ENCODE peak calls at places on chromosomes 2 and 18, in five cellular contexts. M, J, W, H and F are unnamed samples.

GRCh38 chr2:134372141-134372540 is 118.3 kb downstream of the MGAT5 start:
- DNase-seq in W (no peak), J (no peak), M (no peak), H (no peak), F (no peak)

GRCh38 chr2:226153553-226153952 is 646.1 kb downstream of the IRS1 start:
- DNase-seq in H (no peak), J (no peak), M (no peak), W (no peak), F (no peak)

GRCh38 chr2:219461061-219461514 is 26.4 kb downstream of the SPEG start:
- DNase-seq in J (no peak), M (no peak), H (peak), W (no peak), F (no peak)

GRCh38 chr2:13768274-13768673 is 864.2 kb upstream of the LRATD1 start:
- DNase-seq in W (no peak), H (no peak), M (no peak), J (no peak), F (no peak)

GRCh38 chr2:240155080-240156025 is 14.9 kb upstream of the OTOS start:
- DNase-seq in W (no peak), M (no peak), J (no peak), H (no peak), F (no peak)

GRCh38 chr2:186696337-186696736 is 2.5 kb downstream of the FAM171B start:
- DNase-seq in W (no peak), M (no peak), H (no peak), J (no peak), F (no peak)

GRCh38 chr2:98460573-98461560 is 16.2 kb downstream of the INPP4A start:
- DNase-seq in H (no peak), W (no peak), M (no peak), J (no peak), F (peak)

GRCh38 chr2:119841550-119841949 is 81.8 kb downstream of the PTPN4 start:
- DNase-seq in M (no peak), H (no peak), J (peak), W (no peak), F (no peak)

GRCh38 chr2:164937864-164938401 is 17.4 kb downstream of the SLC38A11 start:
- DNase-seq in H (no peak), M (no peak), J (peak), W (no peak), F (no peak)

GRCh38 chr2:94960751-94961150 is 64.8 kb upstream of the MAL start:
- DNase-seq in J (no peak), M (no peak), W (no peak), H (no peak), F (no peak)

GRCh38 chr2:94964193-94964592 is 61.3 kb upstream of the MAL start:
- DNase-seq in J (no peak), M (no peak), W (no peak), H (no peak), F (no peak)

GRCh38 chr2:94970353-94970752 is 55.2 kb upstream of the MAL start:
- DNase-seq in J (no peak), M (no peak), W (no peak), H (no peak), F (no peak)

GRCh38 chr2:94966689-94967088 is 58.8 kb upstream of the MAL start:
- DNase-seq in H (no peak), J (no peak), W (no peak), M (no peak), F (no peak)
- TF ChIP-seq EZH2 in H (no peak), J (no peak), W (no peak), M (no peak), F (no peak)

GRCh38 chr2:43106767-43107527 is 119.5 kb downstream of the ZFP36L2 start:
- DNase-seq in W (no peak), J (no peak), H (no peak), M (no peak), F (peak)

GRCh38 chr2:43112155-43112554 is 114.3 kb downstream of the ZFP36L2 start:
- DNase-seq in J (no peak), W (no peak), H (no peak), M (no peak), F (no peak)

GRCh38 chr2:43107679-43108078 is 118.7 kb downstream of the ZFP36L2 start:
- DNase-seq in H (no peak), J (no peak), M (no peak), W (no peak), F (no peak)

GRCh38 chr2:43110442-43110871 is 115.9 kb downstream of the ZFP36L2 start:
- DNase-seq in J (peak), W (no peak), H (no peak), M (no peak), F (no peak)

GRCh38 chr2:43109261-43109743 is 117.1 kb downstream of the ZFP36L2 start:
- DNase-seq in W (no peak), J (no peak), H (no peak), M (no peak), F (no peak)
- TF ChIP-seq JUND in W (no peak), J (no peak), H (no peak), M (no peak), F (no peak)

GRCh38 chr18:49167084-49167483 is 216.3 kb upstream of the SMAD7 start:
- DNase-seq in J (no peak), H (no peak), W (no peak), M (no peak), F (no peak)
- TF ChIP-seq MAX in J (no peak), H (no peak), W (no peak), M (no peak), F (no peak)

GRCh38 chr18:34158881-34159690 is 65.6 kb downstream of the NOL4 start:
- DNase-seq in H (no peak), W (peak), J (peak), M (no peak), F (no peak)

GRCh38 chr18:34159691-34160185 is 65.0 kb downstream of the NOL4 start:
- DNase-seq in M (no peak), H (no peak), W (no peak), J (no peak), F (no peak)
- TF ChIP-seq EZH2 in M (no peak), H (no peak), W (peak), J (no peak), F (no peak)

GRCh38 chr2:159542101-159542500 is 74.2 kb downstream of the BAZ2B start:
- DNase-seq in H (no peak), M (no peak), J (no peak), W (no peak), F (no peak)
- TF ChIP-seq JUND in H (no peak), M (no peak), J (no peak), W (no peak), F (no peak)

DNA sequence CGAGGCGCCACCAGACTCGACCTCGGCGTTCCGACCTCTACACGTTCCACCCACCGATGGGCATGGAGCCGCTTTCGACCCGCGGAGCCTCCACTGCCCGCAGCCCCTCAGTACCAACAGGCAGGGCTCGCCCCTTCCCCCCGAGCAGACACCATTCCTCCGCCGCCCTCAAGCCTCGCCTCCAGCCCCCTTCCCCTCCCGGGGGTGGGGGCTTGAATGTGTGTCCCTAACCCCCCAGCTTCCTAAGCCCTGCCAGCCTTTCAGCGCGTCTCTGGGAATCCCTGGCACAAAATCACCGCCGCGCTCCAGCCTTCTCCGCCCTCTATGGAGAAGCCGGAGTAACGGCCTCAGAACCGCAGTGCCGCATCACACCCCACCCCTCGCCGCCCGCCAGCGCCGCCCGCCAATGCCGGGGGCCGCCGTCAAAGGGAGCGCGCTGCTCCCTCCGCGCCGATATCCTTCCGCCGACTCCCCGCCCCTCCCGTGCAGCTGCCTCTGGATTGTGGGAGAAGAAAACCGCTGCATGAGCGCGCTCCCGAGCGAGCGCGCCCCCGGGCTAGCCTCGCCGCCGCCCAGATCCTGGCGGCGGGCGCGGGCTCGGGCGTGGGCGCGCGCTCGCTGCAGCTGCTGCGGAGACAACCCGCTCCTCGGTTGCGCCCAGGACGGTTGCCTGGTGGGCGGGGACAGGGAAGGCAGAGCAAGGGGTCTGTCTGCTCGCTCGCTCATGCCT is at the start of gene CCDC88A:
- DNase-seq in M (peak), W (peak), H (peak), J (peak), F (peak)
- TF ChIP-seq MAX in M (peak), W (peak), H (peak), J (peak), F (peak)